ENCODE peak calls at places on chromosomes 6 and 20, in six cellular contexts. G, E, A, Y, T and W are unnamed samples.

GRCh38 chr6:17710331-17710730 is 3.6 kb upstream of the NUP153 start:
- DNase-seq in E (no peak), A (no peak), Y (peak; percentile 84), T (no peak), G (no peak), W (no peak)

GRCh38 chr6:167550936-167551633 is 226.2 kb downstream of the TTLL2 start:
- DNase-seq in G (peak; percentile 80), T (no peak), A (peak; percentile 93), Y (peak; percentile 7), E (peak; percentile 95), W (no peak)

GRCh38 chr6:33904050-33904827 is 100.4 kb upstream of the MLN start:
- DNase-seq in T (no peak), A (no peak), G (no peak), E (no peak), Y (no peak), W (no peak)

GRCh38 chr6:42963179-42963854 is 2.8 kb downstream of the GNMT start:
- DNase-seq in E (no peak), A (no peak), Y (no peak), T (peak; percentile 12), G (no peak), W (no peak)

GRCh38 chr6:126804255-126805064 is 314.0 kb upstream of the RSPO3 start:
- DNase-seq in G (peak; percentile 64), A (peak; percentile 14), Y (peak; percentile 73), E (no peak), T (peak; percentile 56), W (peak; percentile 32)

GRCh38 chr6:39765508-39766065 is 26.6 kb upstream of the DAAM2 start:
- DNase-seq in G (no peak), A (no peak), E (no peak), T (no peak), Y (no peak), W (no peak)

GRCh38 chr20:57048027-57048869 is 218.2 kb downstream of the BMP7 start:
- DNase-seq in Y (peak; percentile 27), A (no peak), G (peak; percentile 12), T (peak; percentile 81), E (no peak), W (peak; percentile 62)

GRCh38 chr6:1735239-1735803 is 125.6 kb downstream of the FOXC1 start:
- DNase-seq in A (no peak), E (no peak), T (no peak), Y (no peak), G (no peak), W (peak; percentile 13)

GRCh38 chr6:72560721-72561593 is 60.9 kb upstream of the KCNQ5 start:
- DNase-seq in A (no peak), E (no peak), T (no peak), Y (peak; percentile 9), G (peak; percentile 37), W (no peak)

GRCh38 chr20:33733654-33734576 is 2.1 kb downstream of the ZNF341 start:
- DNase-seq in G (peak; percentile 65), T (peak; percentile 94), A (no peak), E (peak; percentile 29), Y (peak; percentile 64), W (peak; percentile 80)

GRCh38 chr6:111237757-111238260 is 150.5 kb downstream of the SLC16A10 start:
- DNase-seq in E (no peak), Y (no peak), T (no peak), A (no peak), G (no peak), W (no peak)

GRCh38 chr6:41636803-41637178 is 1.5 kb upstream of the MDFI start:
- DNase-seq in G (peak; percentile 42), T (no peak), Y (no peak), A (no peak), E (no peak), W (peak; percentile 93)

GRCh38 chr6:151317206-151317994 is 74.0 kb downstream of the ZBTB2 start:
- DNase-seq in A (no peak), G (peak; percentile 84), T (peak; percentile 47), Y (peak; percentile 77), E (no peak), W (no peak)

GRCh38 chr20:59525500-59526241 is 78.7 kb upstream of the PHACTR3 start:
- DNase-seq in Y (peak; percentile 26), E (peak; percentile 62), T (peak; percentile 43), G (peak; percentile 28), A (peak; percentile 24), W (peak; percentile 81)

GRCh38 chr6:30480536-30481156 is 8.7 kb upstream of the HLA-E start:
- DNase-seq in Y (no peak), A (no peak), E (no peak), G (no peak), T (no peak), W (peak; percentile 45)

GRCh38 chr6:35036828-35037095 is 104.4 kb downstream of the TCP11 start:
- DNase-seq in A (no peak), T (no peak), E (no peak), G (no peak), Y (no peak), W (no peak)

GRCh38 chr6:7060769-7061516 is 46.8 kb upstream of the RREB1 start:
- DNase-seq in T (no peak), Y (no peak), G (no peak), E (no peak), A (no peak), W (no peak)

GRCh38 chr6:2168480-2168879 is 76.9 kb downstream of the GMDS start:
- DNase-seq in Y (peak; percentile 35), G (peak; percentile 50), T (no peak), E (no peak), A (no peak), W (no peak)

GRCh38 chr6:106243261-106243660 is 82.3 kb downstream of the ATG5 start:
- DNase-seq in G (no peak), Y (no peak), E (no peak), T (no peak), A (no peak), W (no peak)

GRCh38 chr6:17584241-17584803 is 15.8 kb upstream of the FAM8A1 start:
- DNase-seq in T (peak; percentile 68), Y (peak; percentile 90), G (peak; percentile 88), E (no peak), A (no peak), W (peak; percentile 23)

GRCh38 chr6:16128759-16129622 is at the start of gene MYLIP:
- DNase-seq in E (peak; percentile 99), A (peak; percentile 97), G (peak; percentile 92), T (peak; percentile 90), Y (peak; percentile 87), W (peak; percentile 95)

GRCh38 chr6:14082287-14082686 is 35.3 kb upstream of the CD83 start:
- DNase-seq in T (no peak), E (no peak), Y (no peak), A (no peak), G (no peak), W (no peak)

GRCh38 chr6:134662077-134662476 is 287.8 kb downstream of the ALDH8A1 start:
- DNase-seq in A (no peak), Y (no peak), E (no peak), T (no peak), G (no peak), W (no peak)

DNA sequence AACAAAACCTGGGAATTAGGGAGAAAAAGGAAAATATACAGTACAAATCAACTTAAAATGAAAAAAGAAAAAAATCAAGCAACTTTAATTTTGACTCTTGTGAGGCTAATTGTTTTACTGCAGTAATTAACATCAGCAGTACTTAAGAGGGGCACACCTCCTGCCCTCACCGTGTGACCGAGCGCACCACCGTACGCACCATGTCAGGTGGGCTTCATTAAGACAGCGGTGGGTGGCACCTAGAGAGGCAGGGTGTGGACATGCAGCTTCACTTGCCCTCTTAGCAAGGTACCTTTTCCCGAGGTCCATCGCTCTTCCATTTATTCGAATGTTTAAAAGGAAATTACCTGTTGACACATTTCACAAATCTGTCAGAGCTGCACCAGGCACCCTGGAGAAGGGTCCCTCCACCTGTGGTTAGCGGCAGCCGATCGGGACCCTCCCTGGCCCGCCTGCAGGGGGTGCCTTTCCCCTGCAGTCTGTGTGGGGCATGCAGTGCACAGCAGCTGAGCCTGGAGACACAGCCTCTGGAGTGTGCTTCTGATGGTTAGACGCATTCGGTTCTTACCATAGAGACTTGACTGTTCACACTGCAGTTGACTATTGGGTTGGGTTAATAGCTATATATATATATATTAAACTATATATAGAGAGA is 184.1 kb downstream of the TMEM242 start:
- DNase-seq in E (no peak), T (no peak), A (no peak), Y (no peak), G (no peak), W (no peak)
- TF ChIP-seq CTCF in E (peak; percentile 47), T (peak; percentile 12), A (no peak), Y (no peak), G (peak; percentile 41), W (no peak)

DNA sequence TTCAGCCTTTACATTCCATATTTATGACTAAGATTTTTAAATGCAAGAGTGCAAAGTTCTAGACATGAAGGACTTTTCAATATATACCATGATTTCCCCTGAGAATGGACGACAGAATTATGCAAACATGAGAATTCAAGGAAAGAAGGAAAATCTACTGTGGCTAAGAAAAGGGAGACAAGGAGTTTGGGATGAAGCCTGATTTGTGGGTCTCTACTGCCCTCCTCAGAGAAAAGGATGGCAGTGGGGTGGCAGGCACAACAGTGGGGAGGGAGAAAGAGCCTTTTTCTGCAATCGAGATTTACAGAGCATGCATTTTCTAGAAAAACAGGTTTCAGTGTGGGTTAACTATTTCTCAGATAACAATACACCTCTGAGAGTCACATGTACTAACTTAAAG is 466.9 kb upstream of the NRSN1 start:
- DNase-seq in T (peak; percentile 1), G (peak; percentile 14), A (no peak), E (no peak), Y (peak; percentile 39), W (peak; percentile 66)
- TF ChIP-seq CTCF in T (no peak), G (peak; percentile 43), A (peak; percentile 8), E (peak; percentile 59), Y (peak; percentile 45), W (peak; percentile 63)

GRCh38 chr20:62899633-62900051 is 26.7 kb downstream of the DIDO1 start:
- DNase-seq in Y (no peak), T (no peak), G (no peak), A (no peak), E (no peak), W (no peak)
- TF ChIP-seq CTCF in Y (peak; percentile 25), T (no peak), G (peak; percentile 18), A (no peak), E (no peak), W (no peak)

GRCh38 chr6:51513891-51514290 is 573.5 kb downstream of the PKHD1 start:
- DNase-seq in Y (no peak), G (no peak), A (no peak), E (no peak), T (no peak), W (peak; percentile 25)

GRCh38 chr6:51514396-51515051 is 572.9 kb downstream of the PKHD1 start:
- DNase-seq in A (no peak), E (no peak), G (peak; percentile 32), T (no peak), Y (no peak), W (no peak)

GRCh38 chr6:51511081-51511480 is 576.3 kb downstream of the PKHD1 start:
- DNase-seq in E (no peak), Y (no peak), A (no peak), G (peak; percentile 13), T (no peak), W (no peak)

GRCh38 chr6:51509597-51509996 is 577.8 kb downstream of the PKHD1 start:
- DNase-seq in Y (no peak), G (no peak), E (no peak), A (no peak), T (no peak), W (no peak)

GRCh38 chr6:51515052-51515402 is 572.4 kb downstream of the PKHD1 start:
- DNase-seq in T (no peak), G (no peak), E (no peak), A (no peak), Y (no peak), W (no peak)
- TF ChIP-seq CTCF in T (no peak), G (no peak), E (no peak), A (no peak), Y (no peak), W (no peak)